ENCODE peak calls at places on chromosome 21, in eight cellular contexts. W is naive thymus-derived CD8-positive, alpha-beta T cell; Z is caudate nucleus; L is A549; X is psoas muscle; P is PC-3; O is ELR; F is A172. C is an unnamed sample.
A peak's percentile ranks its signal among the peaks of the same experiment; 100 is the strongest.

GRCh38 chr21:41684381-41685245 is 82.2 kb downstream of the RIPK4 start:
- DNase-seq in W (no peak), Z (no peak), L (peak; percentile 79), X (no peak), P (peak; percentile 86), O (peak; percentile 72), F (peak; percentile 92), C (peak; percentile 72)

GRCh38 chr21:44564886-44565598 is 6.4 kb upstream of the KRTAP10-3 start:
- DNase-seq in W (no peak), Z (no peak), L (no peak), X (no peak), P (no peak), O (no peak), F (no peak), C (no peak)

GRCh38 chr21:41962425-41962966 is 8.7 kb upstream of the C2CD2 start:
- DNase-seq in W (no peak), Z (no peak), L (no peak), X (no peak), P (no peak), O (no peak), F (no peak), C (no peak)

GRCh38 chr21:34367320-34367935 is 3.6 kb downstream of the KCNE2 start:
- DNase-seq in W (peak; percentile 39), Z (no peak), L (peak; percentile 74), X (no peak), P (peak; percentile 93), O (peak; percentile 92), F (peak; percentile 78), C (peak; percentile 72)

GRCh38 chr21:36028127-36029069 is 31.9 kb downstream of the SETD4 start:
- DNase-seq in W (peak; percentile 65), Z (no peak), L (peak; percentile 67), X (peak; percentile 81), P (peak; percentile 89), O (peak; percentile 71), F (peak; percentile 71), C (peak; percentile 70)

GRCh38 chr21:42991992-42992740 is 17.8 kb downstream of the PKNOX1 start:
- DNase-seq in W (no peak), Z (no peak), L (no peak), X (no peak), P (peak; percentile 60), O (peak; percentile 95), F (peak; percentile 92), C (peak; percentile 21)

GRCh38 chr21:44568667-44569556 is 4.6 kb upstream of the KRTAP10-4 start:
- DNase-seq in W (no peak), Z (no peak), L (no peak), X (no peak), P (no peak), O (no peak), F (no peak), C (no peak)

GRCh38 chr21:29075706-29076447 is 2.4 kb upstream of the CCT8 start:
- DNase-seq in W (no peak), Z (no peak), L (no peak), X (no peak), P (peak; percentile 93), O (peak; percentile 92), F (peak; percentile 76), C (peak; percentile 89)

GRCh38 chr21:45465611-45466329 is 60.8 kb downstream of the COL18A1 start:
- DNase-seq in W (no peak), Z (no peak), L (no peak), X (peak; percentile 26), P (no peak), O (no peak), F (no peak), C (no peak)

GRCh38 chr21:8989883-8990325 is 1531.5 kb upstream of the TPTE start:
- DNase-seq in W (no peak), Z (no peak), L (peak; percentile 96), X (no peak), P (peak; percentile 6), O (peak; percentile 27), F (peak; percentile 56), C (no peak)

GRCh38 chr21:30234050-30234449 is 18.2 kb upstream of the CLDN8 start:
- DNase-seq in W (no peak), Z (no peak), L (no peak), X (no peak), P (no peak), O (no peak), F (no peak), C (no peak)